ENCODE peak calls at places on chromosomes 12 and 14, in five cellular contexts. A, C, S, G and O are unnamed samples.

GRCh38 chr12:58639323-58639934 is 280.9 kb downstream of the LRIG3 start:
- DNase-seq in G (no peak), C (no peak), S (no peak), A (no peak), O (peak)

GRCh38 chr12:74552201-74552600 is 14.6 kb downstream of the ATXN7L3B start:
- DNase-seq in A (no peak), G (no peak), S (no peak), C (no peak), O (no peak)

GRCh38 chr12:94805749-94806148 is 155.4 kb upstream of the TMCC3 start:
- DNase-seq in C (no peak), G (no peak), A (no peak), S (no peak), O (peak)

GRCh38 chr14:24187538-24187915 is 1.1 kb downstream of the IPO4 start:
- DNase-seq in G (no peak), A (no peak), C (peak), S (no peak), O (no peak)

GRCh38 chr14:69716483-69717187 is 50.3 kb upstream of the SRSF5 start:
- DNase-seq in C (peak), S (peak), A (no peak), G (peak), O (peak)

GRCh38 chr14:78978896-78979295 is 808.7 kb downstream of the NRXN3 start:
- DNase-seq in A (no peak), S (no peak), G (no peak), C (no peak), O (no peak)

GRCh38 chr12:45966486-45966885 is 23.9 kb downstream of the SCAF11 start:
- DNase-seq in C (no peak), A (no peak), G (no peak), S (no peak), O (no peak)

GRCh38 chr12:105696-106095 is 39.1 kb downstream of the IQSEC3 start:
- DNase-seq in A (peak), S (no peak), G (no peak), C (no peak), O (no peak)

GRCh38 chr14:100476012-100476822 is 111.0 kb downstream of the BEGAIN start:
- DNase-seq in G (no peak), S (no peak), C (no peak), A (no peak), O (peak)

GRCh38 chr14:68627868-68628604 is 164.8 kb downstream of the ZFP36L1 start:
- DNase-seq in G (peak), S (peak), A (no peak), C (peak), O (peak)

GRCh38 chr12:84910549-84911241 is 1.9 kb downstream of the SLC6A15 start:
- DNase-seq in A (peak), G (no peak), S (no peak), C (no peak), O (peak)

GRCh38 chr12:111122458-111122878 is 202.1 kb upstream of the MYL2 start:
- DNase-seq in G (no peak), A (no peak), C (no peak), S (no peak), O (no peak)

GRCh38 chr12:6871052-6871957 is 1.8 kb downstream of the SPSB2 start:
- DNase-seq in A (peak), S (peak), C (no peak), G (no peak), O (peak)

GRCh38 chr12:5623411-5623810 is 191.5 kb downstream of the NTF3 start:
- DNase-seq in S (no peak), G (no peak), A (no peak), C (no peak), O (no peak)

GRCh38 chr12:117212563-117213190 is 22.4 kb upstream of the FBXO21 start:
- DNase-seq in G (peak), C (no peak), S (peak), A (peak), O (peak)

GRCh38 chr14:105891631-105892452 is 365.5 kb downstream of the TMEM121 start:
- DNase-seq in C (peak), A (no peak), G (peak), S (no peak), O (no peak)

GRCh38 chr14:30751646-30752416 is 122.5 kb upstream of the COCH start:
- DNase-seq in A (no peak), C (no peak), S (peak), G (no peak), O (no peak)

GRCh38 chr12:115543269-115543668 is 734.2 kb downstream of the MED13L start:
- DNase-seq in S (no peak), C (no peak), G (no peak), A (no peak), O (peak)

GRCh38 chr14:76710093-76711010 is 50.9 kb upstream of the VASH1 start:
- DNase-seq in C (no peak), S (no peak), A (peak), G (no peak), O (peak)

GRCh38 chr14:92473947-92474535 is 39.5 kb upstream of the RIN3 start:
- DNase-seq in A (no peak), C (no peak), S (no peak), G (no peak), O (peak)

GRCh38 chr12:10364839-10365681 is 24.8 kb downstream of the KLRK1 start:
- DNase-seq in S (no peak), G (peak), A (peak), C (no peak), O (peak)

GRCh38 chr14:105746124-105746514 is 219.7 kb downstream of the TMEM121 start:
- DNase-seq in A (no peak), S (no peak), C (no peak), G (no peak), O (no peak)

GRCh38 chr12:6430124-6430989 is 14.4 kb upstream of the CD27 start:
- DNase-seq in A (no peak), G (peak), C (peak), S (no peak), O (peak)

GRCh38 chr14:89707086-89707485 is 247.4 kb downstream of the EFCAB11 start:
- DNase-seq in G (no peak), A (no peak), S (no peak), C (no peak), O (no peak)